ENCODE peak calls at places on chromosomes 6 and 20, in five cellular contexts. K, X, J, R and E are unnamed samples. For H3K4me1 and H3K36me3, the result is how much of the 10 kb centered on the place peaks cover.

GRCh38 chr20:17972121-17972520 is 3.3 kb downstream of the MGME1 start:
- DNase-seq in K (no peak), X (no peak), J (no peak), R (no peak), E (no peak)

GRCh38 chr6:170067923-170068360 is 222.9 kb downstream of the DLL1 start:
- DNase-seq in K (peak), X (no peak), J (no peak), R (peak), E (no peak)

GRCh38 chr6:87697581-87698552 is 4.2 kb downstream of the AKIRIN2 start:
- DNase-seq in K (no peak), X (no peak), J (peak), R (no peak), E (no peak)

GRCh38 chr6:38876470-38876869 is 161.4 kb downstream of the DNAH8 start:
- DNase-seq in K (no peak), X (no peak), J (peak), R (no peak), E (peak)

GRCh38 chr6:149259753-149260152 is 57.8 kb upstream of the TAB2 start:
- DNase-seq in K (peak), X (no peak), J (no peak), R (no peak), E (no peak)

GRCh38 chr20:10741060-10741459 is 67.3 kb upstream of the JAG1 start:
- DNase-seq in K (no peak), X (no peak), J (no peak), R (no peak), E (no peak)

GRCh38 chr6:11006060-11006459 is 38.0 kb downstream of the ELOVL2 start:
- DNase-seq in K (no peak), X (no peak), J (no peak), R (no peak), E (no peak)

GRCh38 chr20:47370850-47371782 is 14.6 kb upstream of the ZMYND8 start:
- DNase-seq in K (no peak), X (no peak), J (peak), R (no peak), E (no peak)

GRCh38 chr6:15386756-15387112 is 140.9 kb downstream of the JARID2 start:
- DNase-seq in K (no peak), X (no peak), J (no peak), R (no peak), E (no peak)

GRCh38 chr6:157392927-157393666 is 12.1 kb downstream of the ZDHHC14 start:
- DNase-seq in K (no peak), X (no peak), J (peak), R (no peak), E (no peak)

GRCh38 chr6:161395832-161396231 is 122.0 kb upstream of the AGPAT4 start:
- DNase-seq in K (no peak), X (no peak), J (no peak), R (no peak), E (no peak)

GRCh38 chr6:56595490-56596122 is 47.1 kb downstream of the DST start:
- DNase-seq in K (no peak), X (no peak), J (peak), R (no peak), E (peak)

GRCh38 chr6:135909737-135910387 is 58.4 kb downstream of the PDE7B start:
- DNase-seq in K (no peak), X (peak), J (peak), R (no peak), E (peak)

DNA sequence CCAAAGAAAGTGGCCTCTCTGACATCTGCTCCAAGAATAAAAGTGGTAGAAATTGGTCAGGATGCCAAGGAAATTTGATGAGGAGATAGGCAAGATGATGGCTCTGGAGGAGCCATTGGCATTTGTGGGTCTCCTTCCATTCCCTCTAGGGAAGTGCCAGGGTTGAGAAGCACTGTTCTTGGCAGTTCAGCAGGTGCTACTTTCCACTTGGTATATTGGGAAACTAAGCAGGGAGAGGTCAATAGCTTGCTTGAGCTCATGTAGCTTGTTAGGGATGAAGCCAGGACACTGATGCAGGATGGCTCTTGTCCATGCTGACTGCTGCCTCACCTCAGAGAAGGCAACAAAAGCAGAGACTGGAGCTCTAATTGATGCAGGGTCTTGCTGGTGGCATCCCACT is 72.9 kb upstream of the RIPOR2 start:
- DNase-seq in K (no peak), X (no peak), J (no peak), R (no peak), E (no peak)
- H3K4me1 ChIP-seq in K (under half), X (half or more), J (under half), R (under half), E (half or more)

DNA sequence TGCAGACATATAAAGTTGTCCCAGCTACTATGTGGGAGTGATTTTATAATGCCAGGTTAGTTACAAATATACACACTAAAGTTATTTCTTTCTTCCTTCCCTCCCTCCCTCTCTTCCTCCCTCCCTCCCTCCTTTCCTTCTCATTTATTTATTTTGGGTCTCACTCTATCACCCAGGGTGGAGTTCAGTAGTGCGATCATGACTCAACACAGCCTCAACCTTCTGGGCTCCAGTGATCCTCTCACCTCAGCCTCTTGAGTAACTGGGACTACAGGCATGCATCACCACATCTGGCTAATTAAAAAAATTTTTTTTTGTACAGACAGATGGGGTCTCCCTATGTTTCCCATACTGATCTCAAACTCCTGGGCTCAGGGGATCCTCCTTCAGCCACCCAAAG is 59.2 kb downstream of the PHF20 start:
- DNase-seq in K (no peak), X (no peak), J (peak), R (no peak), E (no peak)
- H3K36me3 ChIP-seq in K (under half), X (under half), J (under half), R (under half), E (under half)

DNA sequence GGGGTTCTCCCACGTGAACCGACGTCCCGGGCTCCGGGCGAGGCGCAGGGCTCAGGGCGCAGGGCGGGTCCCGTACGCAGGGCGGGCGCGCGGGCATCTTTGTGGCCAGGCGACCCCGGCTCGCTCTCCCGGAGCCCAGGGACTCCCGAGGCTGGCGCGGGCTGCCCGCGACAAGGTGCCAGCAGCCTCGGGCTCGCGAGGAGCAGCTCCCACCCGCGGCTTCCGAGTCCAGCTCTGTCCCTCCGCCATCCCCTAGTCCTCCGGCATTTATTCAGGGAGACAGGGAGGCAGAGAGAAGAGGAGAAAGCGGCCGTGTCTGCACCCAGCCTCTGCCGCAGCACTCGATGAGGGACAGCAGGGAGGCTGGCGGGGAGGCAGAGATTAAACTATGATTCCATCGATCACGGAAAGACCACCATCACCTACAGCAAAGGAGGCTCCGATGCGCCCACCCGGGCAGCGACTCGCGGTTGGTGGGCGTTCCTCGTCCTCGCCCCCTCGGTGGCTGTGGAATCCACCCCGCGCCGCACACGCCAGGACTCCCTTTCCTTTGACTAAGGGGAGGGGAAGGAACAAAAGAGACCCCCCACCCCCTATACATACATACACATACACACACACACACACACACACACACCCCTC is 1.1 kb downstream of the RGS17 start:
- DNase-seq in K (no peak), X (no peak), J (peak), R (no peak), E (no peak)
- H3K4me1 ChIP-seq in K (under half), X (under half), J (under half), R (under half), E (under half)

GRCh38 chr20:5938456-5939029 is 11.8 kb downstream of the TRMT6 start:
- DNase-seq in K (no peak), X (no peak), J (no peak), R (no peak), E (no peak)
- H3K36me3 ChIP-seq in K (half or more), X (under half), J (under half), R (under half), E (under half)

GRCh38 chr6:32192608-32193039 is at the start of gene GPSM3:
- DNase-seq in K (peak), X (peak), J (peak), R (peak), E (peak)
- H3K4me1 ChIP-seq in K (under half), X (half or more), J (under half), R (half or more), E (half or more)